ENCODE peak calls at places on chromosome 6, in six cellular contexts. C is ecto neural progenitor cell, Z is Caki2, R is NCI-H1092 treated with DMSO at 0.1 percent for 48 hours, B is natural killer cell, V is stromal cell of bone marrow. H is an unnamed sample.

GRCh38 chr6:21678990-21679389 is 85.4 kb downstream of the SOX4 start:
- DNase-seq in V (no peak), Z (no peak), R (no peak), B (no peak), C (no peak), H (peak)

GRCh38 chr6:56820060-56820459 is 134.8 kb upstream of the BEND6 start:
- DNase-seq in Z (no peak), R (no peak), V (no peak), B (no peak), C (no peak), H (no peak)

GRCh38 chr6:157641837-157642236 is 181.2 kb upstream of the SNX9 start:
- DNase-seq in C (no peak), V (no peak), Z (no peak), R (no peak), B (no peak), H (no peak)

GRCh38 chr6:21733311-21733710 is 139.8 kb downstream of the SOX4 start:
- DNase-seq in Z (no peak), R (no peak), C (no peak), B (no peak), V (no peak), H (no peak)

GRCh38 chr6:89792881-89793280 is 26.7 kb downstream of the MDN1 start:
- DNase-seq in B (no peak), V (peak), C (no peak), Z (peak), R (no peak), H (peak)

GRCh38 chr6:45116714-45117410 is 211.3 kb upstream of the RUNX2 start:
- DNase-seq in Z (no peak), R (no peak), C (no peak), V (peak), B (no peak), H (peak)

GRCh38 chr6:90028080-90028778 is 134.0 kb downstream of the GJA10 start:
- DNase-seq in V (no peak), R (no peak), C (no peak), Z (no peak), B (no peak), H (no peak)

GRCh38 chr6:15368873-15369272 is 123.0 kb downstream of the JARID2 start:
- DNase-seq in R (no peak), V (no peak), C (no peak), Z (no peak), B (no peak), H (no peak)

GRCh38 chr6:134272365-134272764 is 45.5 kb downstream of the SGK1 start:
- DNase-seq in R (no peak), Z (no peak), B (no peak), V (no peak), C (no peak), H (no peak)

GRCh38 chr6:136920216-136920857 is 1.8 kb upstream of the SLC35D3 start:
- DNase-seq in R (peak), C (peak), Z (no peak), V (no peak), B (no peak), H (no peak)

GRCh38 chr6:31110825-31111582 is 1.4 kb downstream of the C6orf15 start:
- DNase-seq in V (no peak), Z (no peak), R (no peak), B (no peak), C (no peak), H (no peak)

GRCh38 chr6:137570307-137570832 is 76.2 kb upstream of the OLIG3 start:
- DNase-seq in Z (no peak), V (no peak), C (no peak), B (no peak), R (peak), H (no peak)

GRCh38 chr6:31781244-31782125 is 4.4 kb upstream of the VWA7 start:
- DNase-seq in B (no peak), V (no peak), R (no peak), C (no peak), Z (no peak), H (no peak)

GRCh38 chr6:30682181-30683117 is 4.0 kb downstream of the PPP1R18 start:
- DNase-seq in V (peak), C (no peak), Z (peak), R (no peak), B (peak), H (peak)

GRCh38 chr6:156827382-156827781 is 50.2 kb downstream of the ARID1B start:
- DNase-seq in C (no peak), B (no peak), R (no peak), V (no peak), Z (no peak), H (no peak)

H was measured in RCC 7860.